ENCODE peak calls at places on chromosomes 1 and 21, in four cellular contexts. B, Z, Y and A are unnamed samples.

GRCh38 chr1:3915551-3916121 is 15.6 kb upstream of the C1orf174 start:
- DNase-seq in Z (no peak), B (no peak), Y (no peak), A (no peak)

GRCh38 chr1:28973850-28974841 is 59.8 kb downstream of the EPB41 start:
- DNase-seq in B (no peak), Y (no peak), Z (peak), A (no peak)

GRCh38 chr1:2586154-2587070 is at the start of gene PRXL2B:
- DNase-seq in Z (peak), B (peak), Y (peak), A (peak)

GRCh38 chr1:202170726-202171125 is 10.3 kb upstream of the PTPN7 start:
- DNase-seq in Z (no peak), Y (no peak), B (no peak), A (no peak)

GRCh38 chr1:116737855-116738318 is 16.3 kb upstream of the CD2 start:
- DNase-seq in Z (no peak), Y (no peak), B (peak), A (no peak)

GRCh38 chr21:15533618-15534017 is 196.2 kb upstream of the USP25 start:
- DNase-seq in Z (no peak), Y (no peak), B (no peak), A (no peak)

GRCh38 chr21:32403201-32403701 is 9.3 kb upstream of the EVA1C start:
- DNase-seq in B (peak), Z (peak), Y (peak), A (peak)

GRCh38 chr1:83910461-83910860 is 88.5 kb downstream of the TTLL7 start:
- DNase-seq in B (no peak), Y (no peak), Z (no peak), A (no peak)

GRCh38 chr1:157988002-157988401 is 5.4 kb upstream of the KIRREL1 start:
- DNase-seq in Y (no peak), Z (no peak), B (no peak), A (no peak)

GRCh38 chr1:1359668-1360468 is 1.5 kb upstream of the MXRA8 start:
- DNase-seq in Z (peak), Y (no peak), B (no peak), A (peak)

GRCh38 chr1:152036316-152037216 is at the start of gene S100A11:
- DNase-seq in B (peak), Y (peak), Z (peak), A (peak)

GRCh38 chr1:165854101-165854845 is 26.9 kb downstream of the UCK2 start:
- DNase-seq in B (no peak), Z (no peak), Y (peak), A (no peak)

GRCh38 chr1:206866062-206866461 is 639 bp downstream of the IL20 start:
- DNase-seq in Z (no peak), Y (no peak), B (no peak), A (no peak)

GRCh38 chr1:243475966-243476365 is 220.1 kb downstream of the SDCCAG8 start:
- DNase-seq in Z (no peak), B (no peak), Y (peak), A (peak)

GRCh38 chr1:100530901-100531487 is 6.9 kb upstream of the GPR88 start:
- DNase-seq in Z (no peak), B (peak), Y (no peak), A (no peak)

GRCh38 chr1:70044832-70045231 is 160.5 kb downstream of the LRRC40 start:
- DNase-seq in B (no peak), Y (no peak), Z (no peak), A (no peak)

GRCh38 chr1:98661544-98662353 is at the start of gene SNX7:
- DNase-seq in B (peak), Z (peak), Y (peak), A (peak)

GRCh38 chr1:98660941-98661543 is 479 bp upstream of the SNX7 start:
- DNase-seq in B (no peak), Y (no peak), Z (no peak), A (no peak)

GRCh38 chr1:98659879-98660278 is 1.6 kb upstream of the SNX7 start:
- DNase-seq in B (no peak), Z (no peak), Y (no peak), A (no peak)

GRCh38 chr1:98662354-98662665 is 789 bp downstream of the SNX7 start:
- DNase-seq in Y (no peak), Z (no peak), B (no peak), A (no peak)
- H3K4me3 ChIP-seq in Y (peak), Z (peak), B (peak), A (peak)

DNA sequence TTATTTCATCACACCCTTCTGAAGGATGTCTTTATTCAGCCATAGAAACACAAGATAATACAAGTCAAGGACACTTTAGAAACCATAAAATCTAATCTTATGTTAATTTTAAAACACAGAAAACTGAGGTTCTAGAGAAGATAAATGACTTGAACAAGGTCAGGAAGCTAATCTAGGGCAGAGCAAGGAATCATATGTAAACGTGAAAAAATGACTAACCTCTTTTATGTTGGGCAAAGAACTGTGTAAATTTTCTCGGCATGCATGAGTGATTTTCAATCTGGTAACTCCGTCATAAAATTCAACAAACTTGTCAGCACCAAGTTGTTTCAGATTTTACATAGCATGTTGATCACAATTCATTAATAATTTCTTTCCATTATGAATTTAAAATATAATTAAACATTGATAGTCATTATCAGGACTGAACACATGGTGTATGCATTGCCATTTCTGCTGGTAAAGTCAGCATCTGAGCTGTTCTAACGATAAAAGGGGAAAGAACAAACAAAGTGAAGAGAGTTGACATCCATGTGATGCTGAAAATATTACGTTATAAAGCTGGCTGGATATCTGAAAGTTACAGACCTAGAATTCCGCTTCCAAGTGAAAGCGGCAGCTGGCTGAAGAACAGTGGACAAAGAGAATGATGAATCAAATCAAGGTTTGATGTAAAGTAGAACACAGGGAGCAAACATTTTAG is 1037.4 kb upstream of the TMPRSS15 start:
- DNase-seq in B (no peak), Z (no peak), Y (no peak), A (no peak)
- H3K27ac ChIP-seq in B (no peak), Z (no peak), Y (no peak), A (no peak)

GRCh38 chr1:219477861-219478260 is 135.0 kb downstream of the ZC3H11B start:
- DNase-seq in Y (no peak), B (no peak), Z (no peak), A (no peak)
- TF ChIP-seq CTCF in Y (no peak), B (no peak), Z (no peak), A (no peak)

DNA sequence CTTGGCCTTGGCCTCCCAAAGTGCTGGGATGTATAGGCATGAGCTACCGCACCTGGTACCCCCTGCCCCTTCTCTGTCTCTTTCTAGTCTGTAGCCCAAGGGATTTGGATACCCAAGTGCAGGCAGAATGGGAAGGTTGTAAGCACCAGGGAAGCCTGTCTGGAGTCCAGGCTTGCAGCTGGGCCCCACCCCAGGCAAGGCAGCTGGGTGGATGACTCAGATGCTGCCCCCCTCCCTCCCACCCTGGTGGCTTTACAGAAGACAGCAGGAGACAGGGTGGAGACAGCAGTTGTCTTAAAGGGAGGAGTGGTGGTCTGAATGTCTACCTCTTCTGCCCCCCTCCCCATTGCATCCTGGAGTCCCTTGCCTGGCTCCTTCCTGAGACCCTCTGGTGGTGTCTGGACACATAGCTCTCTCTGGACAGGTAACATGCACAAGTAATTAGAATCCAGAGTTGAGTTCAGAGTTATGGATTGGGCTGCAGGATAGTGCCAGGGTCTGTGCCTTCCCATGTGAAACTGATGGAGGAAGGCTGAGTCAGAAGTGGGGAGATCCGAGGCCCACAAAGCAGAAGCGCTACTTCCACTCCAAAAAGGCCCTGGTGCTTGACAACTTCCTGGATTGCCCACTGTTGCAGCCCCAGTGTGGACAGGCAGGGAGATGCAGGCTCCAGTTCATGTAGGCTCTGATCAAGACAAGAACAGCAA is 5.1 kb downstream of the LMNA start:
- DNase-seq in Z (no peak), Y (no peak), B (no peak), A (peak)
- H3K4me3 ChIP-seq in Z (no peak), Y (no peak), B (no peak), A (no peak)

GRCh38 chr1:204081156-204081790 is 8.4 kb downstream of the SOX13 start:
- DNase-seq in Z (no peak), B (no peak), Y (no peak), A (no peak)

GRCh38 chr1:204085876-204086275 is 13.0 kb downstream of the SOX13 start:
- DNase-seq in Z (no peak), B (no peak), Y (no peak), A (no peak)

GRCh38 chr1:204084247-204084772 is 11.4 kb downstream of the SOX13 start:
- DNase-seq in B (peak), Z (no peak), Y (peak), A (peak)

GRCh38 chr1:204081791-204082513 is 9.0 kb downstream of the SOX13 start:
- DNase-seq in Y (no peak), B (no peak), Z (no peak), A (no peak)

GRCh38 chr1:204083491-204083890 is 10.6 kb downstream of the SOX13 start:
- DNase-seq in Y (no peak), Z (no peak), B (no peak), A (no peak)
- H3K27ac ChIP-seq in Y (no peak), Z (no peak), B (no peak), A (no peak)

DNA sequence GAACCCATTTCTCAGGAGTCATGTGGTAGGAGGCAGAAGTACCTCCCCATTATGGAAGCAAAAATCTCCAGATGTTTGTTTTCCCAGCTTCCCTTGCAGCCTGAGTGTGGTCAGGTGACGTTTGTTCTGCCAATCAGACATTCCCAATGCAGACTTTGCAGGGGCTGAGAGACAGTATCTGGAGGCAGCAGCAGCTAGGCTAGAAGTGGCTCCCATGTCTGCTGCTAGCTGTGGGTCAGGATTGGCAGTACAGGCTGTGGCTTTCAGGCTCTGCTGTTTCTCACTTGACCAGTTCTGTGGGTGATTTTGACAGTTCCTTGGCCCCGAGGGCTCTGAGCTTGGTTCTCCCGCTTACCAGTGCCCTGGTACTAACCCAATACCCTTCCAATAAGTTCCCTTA is 58.6 kb upstream of the NBPF3 start:
- DNase-seq in Y (no peak), B (no peak), Z (no peak), A (no peak)
- TF ChIP-seq CTCF in Y (no peak), B (no peak), Z (no peak), A (no peak)

GRCh38 chr1:77378723-77379533 is 97.1 kb downstream of the AK5 start:
- DNase-seq in Y (no peak), B (no peak), Z (no peak), A (peak)

GRCh38 chr1:77375541-77375940 is 93.7 kb downstream of the AK5 start:
- DNase-seq in Z (no peak), B (no peak), Y (no peak), A (no peak)

GRCh38 chr1:77373702-77374101 is 91.9 kb downstream of the AK5 start:
- DNase-seq in Y (no peak), B (no peak), Z (no peak), A (no peak)

GRCh38 chr1:77371396-77371795 is 89.6 kb downstream of the AK5 start:
- DNase-seq in Z (no peak), Y (no peak), B (no peak), A (no peak)

DNA sequence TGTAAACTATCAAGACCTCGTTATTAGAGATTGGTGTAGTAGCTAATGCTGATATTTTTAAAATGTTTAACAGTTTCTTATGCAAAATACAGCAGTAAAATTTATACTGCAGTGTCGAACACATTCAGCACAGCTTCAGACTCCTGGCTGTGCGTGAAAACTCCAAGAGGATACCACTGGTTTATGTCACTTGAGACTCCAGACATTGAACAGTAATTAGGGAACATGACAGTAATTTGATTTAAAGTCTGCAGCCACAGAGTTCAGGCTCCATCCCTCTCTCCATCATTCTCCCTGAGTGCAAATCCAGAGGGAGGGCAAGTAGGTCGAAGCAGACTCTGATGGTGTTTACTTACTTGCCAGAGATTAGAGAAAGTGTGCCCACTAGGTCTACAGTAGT is 94.2 kb downstream of the AK5 start:
- DNase-seq in Y (no peak), B (no peak), Z (peak), A (no peak)
- H3K4me3 ChIP-seq in Y (no peak), B (no peak), Z (no peak), A (no peak)